ENCODE peak calls at places on chromosomes 4 and X, in nine cellular contexts. V, A, Z, L, K, C, P, Q and R are unnamed samples.

GRCh38 chrX:50067435-50068292 is 133.1 kb downstream of the AKAP4 start:
- DNase-seq in A (no peak), V (peak), Q (no peak), P (no peak), Z (peak), C (peak), K (peak), L (peak), R (peak)

GRCh38 chrX:9188117-9188516 is 154.2 kb upstream of the FAM9B start:
- DNase-seq in C (no peak), V (no peak), Q (no peak), Z (no peak), P (no peak), A (no peak), K (no peak), L (no peak), R (no peak)

GRCh38 chr4:39620551-39620950 is 18.1 kb downstream of the SMIM14 start:
- DNase-seq in Q (no peak), P (no peak), K (no peak), V (no peak), L (no peak), Z (no peak), C (no peak), A (no peak), R (no peak)

GRCh38 chr4:109703664-109704351 is 563 bp upstream of the CASP6 start:
- DNase-seq in C (no peak), A (no peak), L (no peak), P (peak), K (no peak), V (no peak), Q (no peak), Z (no peak), R (no peak)

GRCh38 chr4:181569553-181569952 is 673.6 kb upstream of the TENM3 start:
- DNase-seq in Z (no peak), C (peak), Q (peak), L (peak), K (peak), V (no peak), P (peak), A (peak), R (peak)

GRCh38 chr4:138252551-138252950 is 10.4 kb upstream of the SLC7A11 start:
- DNase-seq in L (no peak), V (no peak), C (no peak), Q (no peak), Z (no peak), K (no peak), A (no peak), P (no peak), R (no peak)

GRCh38 chr4:53067125-53067802 is 205.1 kb downstream of the RASL11B start:
- DNase-seq in L (no peak), C (no peak), P (no peak), Z (no peak), V (no peak), A (no peak), Q (no peak), K (no peak), R (no peak)

GRCh38 chrX:100731441-100732281 is at the start of gene SYTL4:
- DNase-seq in V (peak), K (peak), P (peak), L (peak), A (no peak), Z (peak), C (no peak), Q (no peak), R (peak)

GRCh38 chr4:158809611-158810486 is 41.0 kb downstream of the FNIP2 start:
- DNase-seq in A (peak), Z (no peak), K (peak), Q (peak), C (peak), P (no peak), V (peak), L (peak), R (peak)

GRCh38 chr4:6658635-6659075 is 18.2 kb downstream of the MRFAP1 start:
- DNase-seq in K (no peak), P (no peak), C (no peak), Z (peak), A (no peak), Q (peak), V (peak), L (no peak), R (peak)

GRCh38 chrX:141632124-141632523 is 42.6 kb downstream of the SPANXA2 start:
- DNase-seq in Q (no peak), P (peak), V (no peak), K (no peak), Z (no peak), L (no peak), A (no peak), C (no peak), R (no peak)

GRCh38 chr4:31674313-31674947 is 954.3 kb downstream of the PCDH7 start:
- DNase-seq in Z (peak), Q (no peak), P (peak), V (peak), C (peak), K (peak), L (peak), A (no peak), R (no peak)

GRCh38 chr4:82948647-82949204 is 48.2 kb downstream of the THAP9 start:
- DNase-seq in C (peak), K (no peak), A (no peak), Z (no peak), L (no peak), Q (no peak), V (no peak), P (peak), R (peak)

GRCh38 chr4:127783026-127783769 is 1.1 kb downstream of the HSPA4L start:
- DNase-seq in C (peak), K (peak), V (peak), L (peak), Q (no peak), Z (peak), A (peak), P (peak), R (peak)

GRCh38 chr4:42673084-42673429 is 16.2 kb upstream of the ATP8A1 start:
- DNase-seq in V (peak), C (peak), Z (no peak), L (no peak), P (peak), K (peak), A (no peak), Q (no peak), R (peak)

GRCh38 chr4:96260071-96260682 is 420.3 kb downstream of the PDHA2 start:
- DNase-seq in Z (no peak), P (no peak), L (no peak), V (peak), A (no peak), Q (no peak), K (peak), C (no peak), R (no peak)

GRCh38 chr4:6470502-6471302 is 1.7 kb downstream of the PPP2R2C start:
- DNase-seq in P (peak), L (peak), A (no peak), Z (peak), C (peak), V (peak), K (peak), Q (no peak), R (peak)

GRCh38 chrX:56733459-56734046 is 4.5 kb downstream of the NBDY start:
- DNase-seq in V (no peak), Q (peak), L (peak), Z (peak), P (peak), K (peak), C (peak), A (no peak), R (peak)

GRCh38 chr4:16916719-16917337 is 18.4 kb upstream of the LDB2 start:
- DNase-seq in L (peak), A (no peak), V (peak), P (peak), K (peak), Z (peak), C (peak), Q (peak), R (peak)